ENCODE peak calls at places on chromosome 19, in four cellular contexts. Z is ELR, N is thoracic aorta, T is mucosa of descending colon. J is an unnamed sample.
A peak's percentile ranks its signal among the peaks of the same experiment; 100 is the strongest.

GRCh38 chr19:46508206-46508605 is 12.5 kb upstream of the PNMA8B start:
- DNase-seq in Z (no peak), N (no peak), T (no peak), J (no peak)

GRCh38 chr19:17692566-17692965 is 4.4 kb upstream of the UNC13A start:
- DNase-seq in Z (no peak), N (no peak), T (no peak), J (no peak)

GRCh38 chr19:411723-412355 is 2.9 kb upstream of the C2CD4C start:
- DNase-seq in Z (no peak), N (no peak), T (no peak), J (no peak)

GRCh38 chr19:53553865-53554791 is 16.2 kb downstream of the ZNF331 start:
- DNase-seq in Z (peak; percentile 76), N (peak; percentile 56), T (peak; percentile 88), J (peak; percentile 82)

GRCh38 chr19:35454663-35455062 is 6.6 kb downstream of the FFAR2 start:
- DNase-seq in Z (no peak), N (no peak), T (no peak), J (no peak)

GRCh38 chr19:14582894-14583340 is at the start of gene CLEC17A:
- DNase-seq in Z (no peak), N (no peak), T (no peak), J (no peak)

GRCh38 chr19:6099037-6099436 is 11.3 kb downstream of the RFX2 start:
- DNase-seq in Z (no peak), N (no peak), T (no peak), J (no peak)

GRCh38 chr19:48859711-48860572 is 8.5 kb downstream of the PLEKHA4 start:
- DNase-seq in Z (no peak), N (no peak), T (peak; percentile 60), J (no peak)

GRCh38 chr19:51931921-51932320 is 4.6 kb downstream of the ZNF613 start:
- DNase-seq in Z (no peak), N (no peak), T (no peak), J (no peak)

GRCh38 chr19:47613165-47614146 is 4.5 kb downstream of the BICRA start:
- DNase-seq in Z (peak; percentile 45), N (no peak), T (no peak), J (no peak)

GRCh38 chr19:15437355-15438123 is 12.2 kb downstream of the WIZ start:
- DNase-seq in Z (peak; percentile 31), N (no peak), T (no peak), J (no peak)

GRCh38 chr19:51644636-51645271 is 1.9 kb downstream of the SIGLEC14 start:
- DNase-seq in Z (no peak), N (no peak), T (no peak), J (no peak)

J was measured in small intestine.